ENCODE peak calls at places on chromosomes 13 and 19, in eight cellular contexts. X is stomach, D is lower leg skin, M is omental fat pad, A is AG10803, W is Caco-2, G is Calu3, V is ovary. F is an unnamed sample.

GRCh38 chr19:1265611-1266115 is 3.5 kb upstream of the CIRBP start:
- DNase-seq in X (no peak), D (no peak), M (no peak), A (peak), W (peak), G (no peak), V (peak), F (peak)

GRCh38 chr13:98014766-98015165 is 61.3 kb downstream of the IPO5 start:
- DNase-seq in X (no peak), D (no peak), M (no peak), A (peak), W (no peak), G (no peak), V (no peak), F (no peak)

GRCh38 chr13:84973661-84974060 is 825.6 kb downstream of the SLITRK6 start:
- DNase-seq in X (no peak), D (no peak), M (no peak), A (no peak), W (no peak), G (no peak), V (no peak), F (no peak)

GRCh38 chr13:113297370-113297871 is 382 bp downstream of the LAMP1 start:
- DNase-seq in X (no peak), D (no peak), M (no peak), A (peak), W (no peak), G (no peak), V (peak), F (peak)

GRCh38 chr13:107817652-107818287 is 397.6 kb downstream of the LIG4 start:
- DNase-seq in X (no peak), D (no peak), M (no peak), A (no peak), W (no peak), G (no peak), V (no peak), F (no peak)

GRCh38 chr19:18326772-18327171 is 3.9 kb upstream of the LSM4 start:
- DNase-seq in X (no peak), D (no peak), M (no peak), A (no peak), W (no peak), G (no peak), V (no peak), F (no peak)

GRCh38 chr19:45451181-45451849 is 16.5 kb upstream of the FOSB start:
- DNase-seq in X (peak), D (no peak), M (no peak), A (peak), W (no peak), G (no peak), V (peak), F (no peak)

GRCh38 chr13:74210693-74211393 is 76.6 kb upstream of the KLF12 start:
- DNase-seq in X (peak), D (no peak), M (no peak), A (peak), W (no peak), G (no peak), V (no peak), F (no peak)

GRCh38 chr19:21841081-21841783 is 5.2 kb upstream of the ZNF43 start:
- DNase-seq in X (no peak), D (no peak), M (no peak), A (no peak), W (no peak), G (no peak), V (no peak), F (no peak)

GRCh38 chr13:108561152-108561551 is 68.3 kb upstream of the MYO16 start:
- DNase-seq in X (no peak), D (no peak), M (no peak), A (no peak), W (no peak), G (no peak), V (no peak), F (no peak)

GRCh38 chr19:6947745-6948144 is 60.4 kb downstream of the ADGRE1 start:
- DNase-seq in X (no peak), D (no peak), M (no peak), A (peak), W (no peak), G (peak), V (no peak), F (no peak)

GRCh38 chr19:52048604-52049493 is at the start of gene ZNF432:
- DNase-seq in X (peak), D (peak), M (peak), A (peak), W (peak), G (peak), V (peak), F (peak)

GRCh38 chr13:66534561-66534960 is 695.6 kb downstream of the PCDH9 start:
- DNase-seq in X (no peak), D (no peak), M (no peak), A (no peak), W (no peak), G (no peak), V (no peak), F (no peak)

GRCh38 chr19:42396542-42397314 is 6.6 kb upstream of the CNFN start:
- DNase-seq in X (peak), D (peak), M (peak), A (peak), W (peak), G (peak), V (peak), F (peak)

GRCh38 chr13:102999498-102999897 is 66.7 kb downstream of the SLC10A2 start:
- DNase-seq in X (no peak), D (no peak), M (no peak), A (no peak), W (no peak), G (no peak), V (no peak), F (no peak)

GRCh38 chr13:91375119-91375729 is 23.2 kb upstream of the GPC5 start:
- DNase-seq in X (no peak), D (no peak), M (no peak), A (peak), W (no peak), G (no peak), V (no peak), F (no peak)

GRCh38 chr13:108527849-108528248 is 101.6 kb upstream of the MYO16 start:
- DNase-seq in X (no peak), D (no peak), M (no peak), A (no peak), W (no peak), G (no peak), V (no peak), F (no peak)

GRCh38 chr19:53158119-53158656 is 665 bp downstream of the ZNF347 start:
- DNase-seq in X (peak), D (peak), M (no peak), A (peak), W (no peak), G (no peak), V (peak), F (peak)

GRCh38 chr13:97477824-97478223 is 43.9 kb downstream of the RAP2A start:
- DNase-seq in X (no peak), D (no peak), M (no peak), A (no peak), W (no peak), G (no peak), V (no peak), F (no peak)

GRCh38 chr13:76609643-76610042 is 276.6 kb downstream of the KCTD12 start:
- DNase-seq in X (no peak), D (no peak), M (no peak), A (no peak), W (no peak), G (no peak), V (no peak), F (no peak)

GRCh38 chr19:38233740-38234251 is 9.8 kb upstream of the DPF1 start:
- DNase-seq in X (peak), D (peak), M (peak), A (peak), W (peak), G (peak), V (peak), F (peak)

GRCh38 chr19:54653181-54653809 is 9.5 kb upstream of the LILRB4 start:
- DNase-seq in X (no peak), D (no peak), M (no peak), A (peak), W (no peak), G (no peak), V (no peak), F (no peak)

GRCh38 chr19:41442473-41443360 is at the start of gene ERICH4:
- DNase-seq in X (no peak), D (no peak), M (no peak), A (no peak), W (peak), G (no peak), V (no peak), F (no peak)

GRCh38 chr13:28477709-28477973 is 17.3 kb downstream of the FLT1 start:
- DNase-seq in X (no peak), D (no peak), M (no peak), A (no peak), W (no peak), G (no peak), V (no peak), F (no peak)

GRCh38 chr19:39093761-39094160 is 9.6 kb downstream of the ACP7 start:
- DNase-seq in X (no peak), D (no peak), M (no peak), A (peak), W (no peak), G (no peak), V (no peak), F (no peak)

GRCh38 chr13:60642552-60642951 is 245.5 kb downstream of the TDRD3 start:
- DNase-seq in X (no peak), D (no peak), M (no peak), A (peak), W (no peak), G (no peak), V (no peak), F (no peak)

GRCh38 chr13:75414036-75414827 is 67.7 kb downstream of the TBC1D4 start:
- DNase-seq in X (no peak), D (no peak), M (no peak), A (no peak), W (no peak), G (no peak), V (no peak), F (no peak)

GRCh38 chr19:14786421-14786851 is 8.1 kb upstream of the ADGRE2 start:
- DNase-seq in X (no peak), D (no peak), M (no peak), A (no peak), W (no peak), G (peak), V (no peak), F (no peak)

GRCh38 chr13:27233964-27234363 is 17.4 kb upstream of the RPL21 start:
- DNase-seq in X (no peak), D (no peak), M (no peak), A (no peak), W (no peak), G (no peak), V (no peak), F (no peak)

DNA sequence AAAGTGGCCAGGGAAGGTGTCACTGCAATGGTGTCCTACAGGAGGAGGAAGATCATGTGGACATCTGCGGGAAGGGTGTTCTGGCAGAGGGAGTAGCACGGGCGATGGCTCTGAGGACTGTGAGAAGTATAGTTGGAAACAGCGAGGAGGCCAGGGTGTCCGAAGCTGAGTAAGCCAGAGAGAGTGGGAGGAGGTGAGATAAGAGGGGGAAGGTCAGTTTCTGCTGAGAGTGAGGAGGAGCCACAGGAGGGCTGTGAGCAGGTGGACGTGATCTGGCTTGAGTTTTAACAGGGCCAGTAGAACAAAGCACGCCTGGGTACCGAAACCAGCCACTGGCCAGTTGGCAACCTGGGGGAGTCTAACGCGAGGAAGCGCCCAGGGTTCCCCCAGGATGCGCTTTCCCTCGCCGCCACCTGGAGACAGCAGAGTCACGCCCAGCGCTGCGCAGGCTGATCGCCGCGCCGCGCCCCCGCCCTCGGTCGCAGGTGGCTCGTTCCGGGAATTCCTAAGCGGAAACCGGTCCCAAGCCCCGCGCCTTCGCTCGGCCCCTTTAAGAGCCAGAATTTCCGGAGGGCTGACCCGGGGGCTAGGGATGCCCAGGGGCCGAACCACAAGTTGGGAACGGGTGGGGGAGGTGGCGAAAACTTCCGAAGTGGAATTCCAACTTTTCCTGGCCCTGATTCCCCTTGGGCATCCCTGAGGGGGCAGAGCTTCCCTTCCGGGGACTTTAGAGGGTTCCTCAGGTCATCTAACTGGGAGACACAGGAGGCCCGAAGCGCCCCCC is 1.1 kb upstream of the LSR start:
- DNase-seq in X (peak), D (peak), M (no peak), A (no peak), W (peak), G (peak), V (peak), F (peak)
- TF ChIP-seq CTCF in X (peak), D (no peak), M (no peak), A (no peak), W (no peak), G (peak), V (no peak), F (peak)

DNA sequence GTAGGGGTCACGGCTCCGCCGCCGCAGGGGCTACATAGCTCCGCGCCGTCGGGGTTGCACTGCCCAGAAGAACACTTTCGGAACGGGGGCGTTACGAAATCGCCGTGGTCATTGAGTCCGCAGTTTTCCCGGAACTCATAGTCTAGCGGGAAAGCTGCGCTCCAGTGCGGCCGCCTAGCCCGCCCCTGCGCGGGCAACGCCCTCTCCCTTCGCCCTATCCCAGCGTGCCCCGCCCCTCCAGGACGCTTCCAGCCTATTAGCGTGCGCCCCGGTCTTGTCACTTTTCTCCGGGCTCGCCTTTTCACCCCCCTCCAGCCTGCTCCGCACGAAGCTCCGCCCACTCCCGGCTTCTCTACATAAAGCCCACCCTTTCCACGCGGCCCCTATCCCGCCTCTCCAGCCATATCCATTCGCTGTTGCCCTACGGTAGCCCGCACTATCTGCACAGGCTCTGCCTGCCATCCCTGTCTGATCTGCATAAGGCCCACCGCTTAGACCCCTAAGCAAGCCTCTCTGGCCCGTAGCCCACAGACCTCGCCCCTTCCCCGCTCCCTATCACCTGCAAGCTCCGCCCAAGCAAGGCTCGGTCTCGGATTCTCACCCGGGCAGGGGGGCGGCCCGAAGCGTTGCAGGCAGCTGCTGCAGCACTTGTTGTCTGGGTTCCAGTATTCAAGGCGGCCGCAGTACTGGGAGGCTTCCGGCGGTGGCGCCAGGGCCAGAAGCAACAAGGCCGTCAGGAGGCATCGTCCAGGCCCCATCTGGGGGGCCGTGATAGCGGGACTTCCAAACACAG is 1.6 kb downstream of the IGFLR1 start:
- DNase-seq in X (peak), D (peak), M (peak), A (peak), W (peak), G (peak), V (peak), F (peak)
- TF ChIP-seq CTCF in X (no peak), D (no peak), M (no peak), A (peak), W (peak), G (no peak), V (no peak), F (peak)

DNA sequence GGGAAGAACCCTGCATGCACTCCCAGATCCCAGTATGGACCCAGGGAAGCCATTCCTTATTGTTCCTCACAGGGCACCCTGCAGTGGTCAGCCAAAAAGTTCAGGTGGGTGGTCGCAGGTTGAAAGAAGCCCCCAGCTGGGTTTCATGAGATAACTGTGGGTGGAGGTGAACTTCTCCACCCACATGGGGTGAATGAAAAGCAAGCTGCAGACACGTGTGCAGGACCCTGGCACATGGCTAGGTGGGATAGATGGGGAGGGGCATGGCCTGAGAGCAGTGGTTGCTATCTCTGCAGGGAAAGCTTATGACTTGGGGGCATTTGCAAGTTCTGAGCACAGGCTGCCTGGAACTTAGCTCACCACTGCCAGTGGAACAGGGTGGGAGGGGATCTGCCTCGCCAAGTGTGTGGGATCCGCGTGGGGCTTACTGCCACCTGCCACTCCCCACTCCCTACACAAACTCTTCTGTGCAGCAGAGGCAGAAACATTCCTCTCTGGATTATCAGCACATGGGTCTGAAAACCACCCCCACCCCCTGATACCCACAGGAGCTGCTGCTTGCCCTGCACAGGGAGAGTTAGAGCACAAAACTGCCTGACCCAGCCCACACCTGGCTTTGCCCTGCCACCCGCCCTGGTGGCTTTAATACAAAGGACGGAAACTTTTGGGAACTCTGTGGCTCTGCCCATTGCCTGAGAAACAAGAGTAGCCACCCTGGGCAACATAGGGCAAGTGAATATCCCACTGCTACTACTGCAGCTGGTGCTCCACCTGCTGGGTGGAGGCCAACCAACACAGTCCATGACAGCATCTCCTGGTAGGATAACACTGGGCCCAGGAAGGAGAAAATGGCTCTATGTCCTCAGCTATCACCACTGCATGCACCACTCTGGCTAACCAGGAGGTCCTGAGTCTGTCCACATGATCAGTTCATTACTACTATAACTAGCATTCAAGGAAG is 24.4 kb downstream of the PLA2G4C start:
- DNase-seq in X (no peak), D (no peak), M (no peak), A (no peak), W (peak), G (no peak), V (no peak), F (no peak)
- TF ChIP-seq CTCF in X (no peak), D (no peak), M (no peak), A (no peak), W (peak), G (no peak), V (no peak), F (no peak)

DNA sequence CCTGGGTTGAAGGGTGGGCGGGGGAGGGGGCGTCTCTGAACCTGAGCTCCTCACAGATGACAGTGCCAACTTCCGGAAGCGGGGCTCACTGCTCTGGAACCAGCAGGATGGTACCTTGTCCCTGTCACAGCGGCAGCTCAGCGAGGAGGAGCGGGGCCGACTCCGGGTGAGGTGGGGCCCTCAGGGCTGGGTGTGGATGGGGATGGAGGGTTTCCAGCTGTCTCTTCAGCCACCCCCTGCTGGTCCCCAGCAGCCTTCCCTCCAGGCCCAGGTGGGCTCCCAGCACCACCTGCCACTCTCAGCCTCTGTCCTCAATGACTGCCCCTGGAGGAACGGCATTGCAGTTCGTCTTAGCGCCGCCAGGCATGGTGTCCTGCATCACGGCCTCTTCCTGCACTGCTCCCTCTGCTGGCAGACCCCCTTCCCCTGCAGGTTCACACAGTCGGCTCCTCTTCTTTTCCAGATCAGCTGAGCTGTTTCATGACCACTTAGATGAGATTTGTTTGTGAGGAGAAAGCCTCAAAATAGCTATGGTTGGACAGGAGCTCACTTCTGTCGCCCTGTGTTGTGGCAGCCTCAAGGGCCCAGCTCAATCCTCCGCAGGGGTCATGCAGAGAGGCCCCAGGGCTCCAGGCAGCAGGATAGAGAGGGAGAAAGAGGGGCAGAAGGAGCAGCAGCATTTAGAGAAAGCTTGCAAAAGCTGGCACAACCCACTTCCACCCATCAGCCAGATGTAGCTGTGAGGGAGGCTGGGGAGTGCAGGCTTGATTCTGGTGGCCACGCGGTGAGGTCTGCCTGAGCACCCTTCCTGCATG is 2.5 kb upstream of the GARIN5A start:
- DNase-seq in X (no peak), D (no peak), M (no peak), A (peak), W (no peak), G (peak), V (no peak), F (no peak)
- TF ChIP-seq CTCF in X (no peak), D (no peak), M (no peak), A (peak), W (peak), G (no peak), V (no peak), F (peak)